ENCODE peak calls at places on chromosome 1, in eight cellular contexts. F is coronary artery, Q is adrenal gland, U is upper lobe of left lung, X is fibroblast of lung, T is K562, Y is heart right ventricle, V is stomach. S is an unnamed sample.

GRCh38 chr1:181061891-181062777 is 26.4 kb upstream of the IER5 start:
- DNase-seq in F (no peak), Q (no peak), U (peak; percentile 61), X (no peak), T (no peak), Y (peak; percentile 33), V (no peak), S (no peak)

GRCh38 chr1:87678221-87678715 is 349.6 kb downstream of the LMO4 start:
- DNase-seq in F (no peak), Q (no peak), U (no peak), X (no peak), T (no peak), Y (no peak), V (no peak), S (no peak)

GRCh38 chr1:41918450-41919043 is at the start of gene HIVEP3:
- DNase-seq in F (no peak), Q (no peak), U (no peak), X (peak; percentile 42), T (no peak), Y (no peak), V (no peak), S (no peak)

GRCh38 chr1:222416001-222416791 is 131.7 kb downstream of the HHIPL2 start:
- DNase-seq in F (no peak), Q (no peak), U (no peak), X (no peak), T (no peak), Y (no peak), V (no peak), S (no peak)

GRCh38 chr1:110390692-110391232 is at the start of gene SLC16A4:
- DNase-seq in F (no peak), Q (no peak), U (peak; percentile 55), X (peak; percentile 60), T (no peak), Y (no peak), V (no peak), S (peak; percentile 5)

GRCh38 chr1:243294723-243295121 is 38.9 kb downstream of the SDCCAG8 start:
- DNase-seq in F (no peak), Q (no peak), U (no peak), X (peak; percentile 31), T (no peak), Y (no peak), V (no peak), S (no peak)

GRCh38 chr1:1470626-1471388 is 758 bp upstream of the ATAD3B start:
- DNase-seq in F (no peak), Q (no peak), U (no peak), X (no peak), T (peak; percentile 36), Y (no peak), V (no peak), S (no peak)

GRCh38 chr1:229185913-229186312 is 85.0 kb upstream of the RAB4A start:
- DNase-seq in F (no peak), Q (no peak), U (no peak), X (no peak), T (no peak), Y (no peak), V (no peak), S (no peak)

GRCh38 chr1:36300526-36300925 is 5.6 kb upstream of the SH3D21 start:
- DNase-seq in F (no peak), Q (no peak), U (no peak), X (no peak), T (no peak), Y (no peak), V (no peak), S (no peak)

GRCh38 chr1:10962483-10962882 is 50.0 kb upstream of the TARDBP start:
- DNase-seq in F (no peak), Q (no peak), U (peak; percentile 33), X (no peak), T (no peak), Y (no peak), V (peak; percentile 47), S (no peak)

GRCh38 chr1:109208431-109208830 is 5.3 kb upstream of the SARS1 start:
- DNase-seq in F (no peak), Q (no peak), U (no peak), X (no peak), T (no peak), Y (no peak), V (no peak), S (no peak)

GRCh38 chr1:229181419-229181818 is 89.5 kb upstream of the RAB4A start:
- DNase-seq in F (no peak), Q (no peak), U (no peak), X (no peak), T (no peak), Y (no peak), V (no peak), S (no peak)

GRCh38 chr1:157025856-157026255 is 19.7 kb downstream of the ARHGEF11 start:
- DNase-seq in F (no peak), Q (no peak), U (no peak), X (peak; percentile 18), T (no peak), Y (no peak), V (no peak), S (no peak)

GRCh38 chr1:89540406-89540970 is 15.9 kb downstream of the LRRC8B start:
- DNase-seq in F (no peak), Q (no peak), U (no peak), X (no peak), T (peak; percentile 35), Y (no peak), V (no peak), S (no peak)

DNA sequence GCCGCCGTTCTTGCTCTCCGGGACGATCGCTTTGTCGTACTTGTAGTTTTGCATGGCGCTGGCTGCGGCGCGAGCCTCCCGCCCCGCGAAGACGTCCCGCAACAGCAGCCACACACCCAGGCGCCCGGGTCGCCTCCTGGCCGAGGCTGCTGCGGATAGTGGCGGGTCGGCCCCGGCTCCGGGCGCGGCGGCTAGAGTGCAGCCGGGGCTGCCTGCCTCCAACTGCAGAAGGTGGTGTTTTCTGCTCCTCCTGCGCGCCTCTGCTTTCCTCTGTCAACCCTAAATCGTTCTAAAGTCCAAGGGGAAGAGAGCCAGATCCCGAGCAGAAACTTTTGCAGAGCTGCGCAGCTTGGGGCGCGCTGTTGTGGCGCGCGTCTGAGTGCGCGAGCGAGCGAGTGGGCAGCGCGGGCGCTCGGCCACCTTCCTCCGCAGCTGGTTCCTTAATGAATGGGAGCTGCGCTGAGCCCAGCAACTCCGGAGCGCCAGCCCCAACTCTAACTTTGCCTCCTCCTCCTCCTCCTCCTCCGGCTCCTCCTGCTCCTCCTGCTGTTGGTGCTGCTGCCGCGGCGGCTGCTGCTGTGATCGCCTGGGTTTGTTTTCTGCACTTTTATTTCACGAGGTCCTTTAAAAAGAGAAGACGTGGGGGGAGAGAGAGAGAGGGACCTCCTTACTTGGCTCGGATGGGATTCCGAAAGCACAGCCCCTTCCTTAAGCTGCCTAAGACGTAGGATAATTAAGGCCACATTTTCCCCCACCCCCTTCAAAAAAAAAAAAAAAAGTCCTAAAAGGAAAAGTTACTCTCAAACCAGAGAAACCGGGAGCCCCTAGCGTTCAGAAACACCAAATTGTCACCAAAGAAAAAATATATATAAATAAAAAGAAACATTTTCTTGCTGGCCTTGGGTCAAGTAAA is at the start of gene PLPP3:
- DNase-seq in F (peak; percentile 91), Q (peak; percentile 90), U (peak; percentile 91), X (peak; percentile 98), T (peak; percentile 27), Y (peak; percentile 86), V (peak; percentile 87), S (peak; percentile 75)
- TF ChIP-seq CTCF in F (peak; percentile 28), Q (peak; percentile 71), U (peak; percentile 48), X (peak; percentile 58), T (no peak), Y (peak; percentile 51), V (no peak), S (peak; percentile 50)

DNA sequence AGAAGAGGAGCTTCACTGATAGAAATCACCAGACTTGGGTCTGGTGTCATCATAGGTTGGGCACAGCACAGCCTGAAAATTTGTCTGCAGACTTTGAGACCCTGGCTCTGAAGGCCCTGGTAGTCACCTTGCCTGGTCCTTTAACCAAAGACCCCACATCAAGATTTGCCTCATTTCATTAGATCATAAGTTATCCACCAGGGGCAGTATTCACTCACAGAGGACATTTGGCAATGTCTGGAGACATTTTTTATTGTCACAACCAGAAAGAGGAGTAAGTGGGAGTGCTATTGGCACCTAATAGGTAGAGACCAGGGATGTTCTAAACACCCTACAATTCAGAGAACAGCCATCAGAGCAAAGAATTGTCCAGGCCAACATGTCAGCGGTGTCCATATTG is 22.1 kb upstream of the PAX7 start:
- DNase-seq in F (no peak), Q (no peak), U (no peak), X (no peak), T (no peak), Y (no peak), V (no peak), S (no peak)
- TF ChIP-seq CTCF in F (no peak), Q (no peak), U (no peak), X (no peak), T (peak; percentile 50), Y (no peak), V (no peak), S (no peak)

GRCh38 chr1:52876843-52877242 is 34.3 kb downstream of the ZYG11A start:
- DNase-seq in F (no peak), Q (no peak), U (no peak), X (no peak), T (no peak), Y (no peak), V (no peak), S (no peak)
- TF ChIP-seq CTCF in F (no peak), Q (no peak), U (no peak), X (no peak), T (no peak), Y (no peak), V (no peak), S (no peak)

GRCh38 chr1:230926182-230926581 is 52.5 kb downstream of the TTC13 start:
- DNase-seq in F (no peak), Q (no peak), U (no peak), X (no peak), T (no peak), Y (no peak), V (no peak), S (no peak)

GRCh38 chr1:230919201-230919600 is 50.9 kb upstream of the C1orf198 start:
- DNase-seq in F (no peak), Q (no peak), U (no peak), X (no peak), T (no peak), Y (no peak), V (no peak), S (no peak)

GRCh38 chr1:230917284-230918135 is 49.2 kb upstream of the C1orf198 start:
- DNase-seq in F (no peak), Q (peak; percentile 89), U (peak; percentile 86), X (peak; percentile 82), T (peak; percentile 72), Y (peak; percentile 49), V (peak; percentile 92), S (peak; percentile 76)

GRCh38 chr1:230916607-230917283 is 48.4 kb upstream of the C1orf198 start:
- DNase-seq in F (no peak), Q (no peak), U (no peak), X (no peak), T (peak; percentile 46), Y (no peak), V (no peak), S (no peak)

GRCh38 chr1:230922620-230923019 is 54.3 kb upstream of the C1orf198 start:
- DNase-seq in F (no peak), Q (no peak), U (no peak), X (no peak), T (no peak), Y (no peak), V (no peak), S (no peak)
- TF ChIP-seq CTCF in F (no peak), Q (no peak), U (no peak), X (peak; percentile 7), T (peak; percentile 29), Y (no peak), V (no peak), S (no peak)